ENCODE peak calls at places on chromosomes 12 and 14, in ten cellular contexts. One of them, this sample, is unnamed.

GRCh38 chr14:106268013-106268727 is 741.8 kb downstream of the TMEM121 start:
- DNase-seq in stimulated activated CD4-positive, alpha-beta T cell treated with anti-CD3 and anti-CD28 coated beads, Interleukin-1b, Interleukin-23, amount 100 ng/mL, for 4 hours: peak; percentile 88
- DNase-seq in A549: no peak
- DNase-seq in activated T-cell treated with anti-CD3 and anti-CD28 coated beads for 4 hours: peak; percentile 86
- DNase-seq in LoVo: no peak
- DNase-seq in neural crest cell: no peak
- DNase-seq in 8988T: no peak
- DNase-seq in NB4: peak; percentile 26
- DNase-seq in GM19239: no peak
- DNase-seq in progenitor cell of endocrine pancreas: no peak
- DNase-seq in this sample: no peak

GRCh38 chr12:55965941-55966407 is at the start of gene PMEL:
- DNase-seq in stimulated activated CD4-positive, alpha-beta T cell treated with anti-CD3 and anti-CD28 coated beads, Interleukin-1b, Interleukin-23, amount 100 ng/mL, for 4 hours: no peak
- DNase-seq in A549: no peak
- DNase-seq in activated T-cell treated with anti-CD3 and anti-CD28 coated beads for 4 hours: no peak
- DNase-seq in LoVo: no peak
- DNase-seq in neural crest cell: no peak
- DNase-seq in 8988T: no peak
- DNase-seq in NB4: peak; percentile 36
- DNase-seq in GM19239: no peak
- DNase-seq in progenitor cell of endocrine pancreas: no peak
- DNase-seq in this sample: no peak

GRCh38 chr14:70289138-70289537 is 70.3 kb downstream of the COX16 start:
- DNase-seq in stimulated activated CD4-positive, alpha-beta T cell treated with anti-CD3 and anti-CD28 coated beads, Interleukin-1b, Interleukin-23, amount 100 ng/mL, for 4 hours: peak; percentile 6
- DNase-seq in A549: no peak
- DNase-seq in activated T-cell treated with anti-CD3 and anti-CD28 coated beads for 4 hours: peak; percentile 12
- DNase-seq in LoVo: no peak
- DNase-seq in neural crest cell: no peak
- DNase-seq in 8988T: no peak
- DNase-seq in NB4: peak; percentile 11
- DNase-seq in GM19239: peak; percentile 28
- DNase-seq in progenitor cell of endocrine pancreas: no peak
- DNase-seq in this sample: no peak

GRCh38 chr12:5969974-5970690 is 25.1 kb upstream of the ANO2 start:
- DNase-seq in stimulated activated CD4-positive, alpha-beta T cell treated with anti-CD3 and anti-CD28 coated beads, Interleukin-1b, Interleukin-23, amount 100 ng/mL, for 4 hours: no peak
- DNase-seq in A549: no peak
- DNase-seq in activated T-cell treated with anti-CD3 and anti-CD28 coated beads for 4 hours: no peak
- DNase-seq in LoVo: no peak
- DNase-seq in neural crest cell: no peak
- DNase-seq in 8988T: no peak
- DNase-seq in NB4: no peak
- DNase-seq in GM19239: no peak
- DNase-seq in progenitor cell of endocrine pancreas: no peak
- DNase-seq in this sample: no peak

GRCh38 chr12:119181202-119181601 is 2.5 kb downstream of the HSPB8 start:
- DNase-seq in stimulated activated CD4-positive, alpha-beta T cell treated with anti-CD3 and anti-CD28 coated beads, Interleukin-1b, Interleukin-23, amount 100 ng/mL, for 4 hours: no peak
- DNase-seq in A549: no peak
- DNase-seq in activated T-cell treated with anti-CD3 and anti-CD28 coated beads for 4 hours: no peak
- DNase-seq in LoVo: no peak
- DNase-seq in neural crest cell: no peak
- DNase-seq in 8988T: no peak
- DNase-seq in NB4: no peak
- DNase-seq in GM19239: no peak
- DNase-seq in progenitor cell of endocrine pancreas: no peak
- DNase-seq in this sample: no peak

GRCh38 chr12:21773799-21774198 is 707 bp downstream of the KCNJ8 start:
- DNase-seq in stimulated activated CD4-positive, alpha-beta T cell treated with anti-CD3 and anti-CD28 coated beads, Interleukin-1b, Interleukin-23, amount 100 ng/mL, for 4 hours: no peak
- DNase-seq in A549: no peak
- DNase-seq in activated T-cell treated with anti-CD3 and anti-CD28 coated beads for 4 hours: no peak
- DNase-seq in LoVo: no peak
- DNase-seq in neural crest cell: no peak
- DNase-seq in 8988T: no peak
- DNase-seq in NB4: no peak
- DNase-seq in GM19239: no peak
- DNase-seq in progenitor cell of endocrine pancreas: no peak
- DNase-seq in this sample: no peak

GRCh38 chr14:23414254-23414653 is 6.2 kb upstream of the MYH6 start:
- DNase-seq in stimulated activated CD4-positive, alpha-beta T cell treated with anti-CD3 and anti-CD28 coated beads, Interleukin-1b, Interleukin-23, amount 100 ng/mL, for 4 hours: no peak
- DNase-seq in A549: no peak
- DNase-seq in activated T-cell treated with anti-CD3 and anti-CD28 coated beads for 4 hours: no peak
- DNase-seq in LoVo: no peak
- DNase-seq in neural crest cell: no peak
- DNase-seq in 8988T: no peak
- DNase-seq in NB4: no peak
- DNase-seq in GM19239: no peak
- DNase-seq in progenitor cell of endocrine pancreas: no peak
- DNase-seq in this sample: no peak

GRCh38 chr12:89706551-89707348 is 1.9 kb downstream of the ATP2B1 start:
- DNase-seq in stimulated activated CD4-positive, alpha-beta T cell treated with anti-CD3 and anti-CD28 coated beads, Interleukin-1b, Interleukin-23, amount 100 ng/mL, for 4 hours: no peak
- DNase-seq in A549: peak; percentile 53
- DNase-seq in activated T-cell treated with anti-CD3 and anti-CD28 coated beads for 4 hours: no peak
- DNase-seq in LoVo: peak; percentile 41
- DNase-seq in neural crest cell: no peak
- DNase-seq in 8988T: no peak
- DNase-seq in NB4: no peak
- DNase-seq in GM19239: no peak
- DNase-seq in progenitor cell of endocrine pancreas: no peak
- DNase-seq in this sample: no peak

GRCh38 chr12:127720334-127720733 is 546.6 kb upstream of the TMEM132C start:
- DNase-seq in stimulated activated CD4-positive, alpha-beta T cell treated with anti-CD3 and anti-CD28 coated beads, Interleukin-1b, Interleukin-23, amount 100 ng/mL, for 4 hours: no peak
- DNase-seq in A549: no peak
- DNase-seq in activated T-cell treated with anti-CD3 and anti-CD28 coated beads for 4 hours: no peak
- DNase-seq in LoVo: no peak
- DNase-seq in neural crest cell: no peak
- DNase-seq in 8988T: no peak
- DNase-seq in NB4: no peak
- DNase-seq in GM19239: no peak
- DNase-seq in progenitor cell of endocrine pancreas: no peak
- DNase-seq in this sample: no peak

GRCh38 chr12:2539938-2540337 is 254.8 kb upstream of the FKBP4 start:
- DNase-seq in stimulated activated CD4-positive, alpha-beta T cell treated with anti-CD3 and anti-CD28 coated beads, Interleukin-1b, Interleukin-23, amount 100 ng/mL, for 4 hours: no peak
- DNase-seq in A549: no peak
- DNase-seq in activated T-cell treated with anti-CD3 and anti-CD28 coated beads for 4 hours: no peak
- DNase-seq in LoVo: no peak
- DNase-seq in neural crest cell: no peak
- DNase-seq in 8988T: no peak
- DNase-seq in NB4: no peak
- DNase-seq in GM19239: no peak
- DNase-seq in progenitor cell of endocrine pancreas: no peak
- DNase-seq in this sample: peak; percentile 29

GRCh38 chr12:108967869-108968540 is 52.9 kb downstream of the SVOP start:
- DNase-seq in stimulated activated CD4-positive, alpha-beta T cell treated with anti-CD3 and anti-CD28 coated beads, Interleukin-1b, Interleukin-23, amount 100 ng/mL, for 4 hours: no peak
- DNase-seq in A549: peak; percentile 56
- DNase-seq in activated T-cell treated with anti-CD3 and anti-CD28 coated beads for 4 hours: no peak
- DNase-seq in LoVo: no peak
- DNase-seq in neural crest cell: no peak
- DNase-seq in 8988T: no peak
- DNase-seq in NB4: peak; percentile 44
- DNase-seq in GM19239: no peak
- DNase-seq in progenitor cell of endocrine pancreas: no peak
- DNase-seq in this sample: peak; percentile 9

GRCh38 chr12:77648716-77649115 is 182.0 kb upstream of the NAV3 start:
- DNase-seq in stimulated activated CD4-positive, alpha-beta T cell treated with anti-CD3 and anti-CD28 coated beads, Interleukin-1b, Interleukin-23, amount 100 ng/mL, for 4 hours: no peak
- DNase-seq in A549: no peak
- DNase-seq in activated T-cell treated with anti-CD3 and anti-CD28 coated beads for 4 hours: no peak
- DNase-seq in LoVo: no peak
- DNase-seq in neural crest cell: no peak
- DNase-seq in 8988T: no peak
- DNase-seq in NB4: no peak
- DNase-seq in GM19239: no peak
- DNase-seq in progenitor cell of endocrine pancreas: no peak
- DNase-seq in this sample: peak; percentile 17

This sample was measured in lung microvascular endothelial cell.